ENCODE peak calls at places on chromosomes 5 and 9, in six cellular contexts. One of them, this sample, is unnamed.

GRCh38 chr9:97398999-97399758 is 12.7 kb upstream of the TDRD7 start:
- DNase-seq in HT-29: peak; percentile 95
- DNase-seq in mucosa of gallbladder: peak; percentile 90
- DNase-seq in NCI-H187: no peak
- DNase-seq in fibroblast of villous mesenchyme: peak; percentile 63
- DNase-seq in activated CD8-positive, alpha-beta memory T cell treated with anti-CD3 and anti-CD28 coated beads for 1 hour: no peak
- DNase-seq in this sample: peak; percentile 86

GRCh38 chr5:163908253-163908652 is 402.8 kb downstream of the MAT2B start:
- DNase-seq in HT-29: no peak
- DNase-seq in mucosa of gallbladder: no peak
- DNase-seq in NCI-H187: no peak
- DNase-seq in fibroblast of villous mesenchyme: no peak
- DNase-seq in activated CD8-positive, alpha-beta memory T cell treated with anti-CD3 and anti-CD28 coated beads for 1 hour: no peak
- DNase-seq in this sample: no peak

GRCh38 chr5:167579701-167580045 is 711.8 kb upstream of the WWC1 start:
- DNase-seq in HT-29: no peak
- DNase-seq in mucosa of gallbladder: no peak
- DNase-seq in NCI-H187: no peak
- DNase-seq in fibroblast of villous mesenchyme: no peak
- DNase-seq in activated CD8-positive, alpha-beta memory T cell treated with anti-CD3 and anti-CD28 coated beads for 1 hour: no peak
- DNase-seq in this sample: no peak

GRCh38 chr5:143336485-143336884 is 67.0 kb downstream of the NR3C1 start:
- DNase-seq in HT-29: no peak
- DNase-seq in mucosa of gallbladder: no peak
- DNase-seq in NCI-H187: no peak
- DNase-seq in fibroblast of villous mesenchyme: no peak
- DNase-seq in activated CD8-positive, alpha-beta memory T cell treated with anti-CD3 and anti-CD28 coated beads for 1 hour: no peak
- DNase-seq in this sample: no peak

GRCh38 chr5:143086851-143087637 is 316.4 kb downstream of the NR3C1 start:
- DNase-seq in HT-29: peak; percentile 16
- DNase-seq in mucosa of gallbladder: no peak
- DNase-seq in NCI-H187: no peak
- DNase-seq in fibroblast of villous mesenchyme: peak; percentile 89
- DNase-seq in activated CD8-positive, alpha-beta memory T cell treated with anti-CD3 and anti-CD28 coated beads for 1 hour: no peak
- DNase-seq in this sample: no peak

GRCh38 chr9:72952914-72953313 is at the start of gene ALDH1A1:
- DNase-seq in HT-29: peak; percentile 78
- DNase-seq in mucosa of gallbladder: peak; percentile 69
- DNase-seq in NCI-H187: no peak
- DNase-seq in fibroblast of villous mesenchyme: peak; percentile 42
- DNase-seq in activated CD8-positive, alpha-beta memory T cell treated with anti-CD3 and anti-CD28 coated beads for 1 hour: no peak
- DNase-seq in this sample: peak; percentile 64

GRCh38 chr9:36163840-36164175 is 5.4 kb upstream of the CCIN start:
- DNase-seq in HT-29: no peak
- DNase-seq in mucosa of gallbladder: no peak
- DNase-seq in NCI-H187: no peak
- DNase-seq in fibroblast of villous mesenchyme: no peak
- DNase-seq in activated CD8-positive, alpha-beta memory T cell treated with anti-CD3 and anti-CD28 coated beads for 1 hour: no peak
- DNase-seq in this sample: no peak

GRCh38 chr9:125760537-125760936 is 13.4 kb downstream of the PBX3 start:
- DNase-seq in HT-29: no peak
- DNase-seq in mucosa of gallbladder: no peak
- DNase-seq in NCI-H187: no peak
- DNase-seq in fibroblast of villous mesenchyme: no peak
- DNase-seq in activated CD8-positive, alpha-beta memory T cell treated with anti-CD3 and anti-CD28 coated beads for 1 hour: no peak
- DNase-seq in this sample: no peak

GRCh38 chr9:3980771-3981170 is 319.1 kb downstream of the GLIS3 start:
- DNase-seq in HT-29: no peak
- DNase-seq in mucosa of gallbladder: peak; percentile 29
- DNase-seq in NCI-H187: peak; percentile 28
- DNase-seq in fibroblast of villous mesenchyme: peak; percentile 44
- DNase-seq in activated CD8-positive, alpha-beta memory T cell treated with anti-CD3 and anti-CD28 coated beads for 1 hour: no peak
- DNase-seq in this sample: no peak

GRCh38 chr5:91384671-91385430 is 1.7 kb upstream of the ARRDC3 start:
- DNase-seq in HT-29: peak; percentile 95
- DNase-seq in mucosa of gallbladder: peak; percentile 71
- DNase-seq in NCI-H187: peak; percentile 80
- DNase-seq in fibroblast of villous mesenchyme: peak; percentile 92
- DNase-seq in activated CD8-positive, alpha-beta memory T cell treated with anti-CD3 and anti-CD28 coated beads for 1 hour: no peak
- DNase-seq in this sample: peak; percentile 50

GRCh38 chr9:7735311-7735710 is 64.3 kb downstream of the DMAC1 start:
- DNase-seq in HT-29: no peak
- DNase-seq in mucosa of gallbladder: no peak
- DNase-seq in NCI-H187: no peak
- DNase-seq in fibroblast of villous mesenchyme: no peak
- DNase-seq in activated CD8-positive, alpha-beta memory T cell treated with anti-CD3 and anti-CD28 coated beads for 1 hour: no peak
- DNase-seq in this sample: no peak

GRCh38 chr5:11904270-11904906 is at the start of gene CTNND2:
- DNase-seq in HT-29: no peak
- DNase-seq in mucosa of gallbladder: peak; percentile 53
- DNase-seq in NCI-H187: peak; percentile 53
- DNase-seq in fibroblast of villous mesenchyme: no peak
- DNase-seq in activated CD8-positive, alpha-beta memory T cell treated with anti-CD3 and anti-CD28 coated beads for 1 hour: no peak
- DNase-seq in this sample: no peak

GRCh38 chr9:135608294-135608998 is 30.9 kb downstream of the GLT6D1 start:
- DNase-seq in HT-29: no peak
- DNase-seq in mucosa of gallbladder: peak; percentile 7
- DNase-seq in NCI-H187: no peak
- DNase-seq in fibroblast of villous mesenchyme: no peak
- DNase-seq in activated CD8-positive, alpha-beta memory T cell treated with anti-CD3 and anti-CD28 coated beads for 1 hour: no peak
- DNase-seq in this sample: no peak

GRCh38 chr9:16341176-16341575 is 529.3 kb downstream of the BNC2 start:
- DNase-seq in HT-29: no peak
- DNase-seq in mucosa of gallbladder: no peak
- DNase-seq in NCI-H187: no peak
- DNase-seq in fibroblast of villous mesenchyme: peak; percentile 32
- DNase-seq in activated CD8-positive, alpha-beta memory T cell treated with anti-CD3 and anti-CD28 coated beads for 1 hour: no peak
- DNase-seq in this sample: no peak

This sample was measured in transverse colon.